ENCODE peak calls at places on chromosomes 12 and 14, in six cellular contexts. D is Peyer's patch, I is H1, V is stomach, Z is uterus, L is thyroid gland. J is an unnamed sample.
A peak's percentile ranks its signal among the peaks of the same experiment; 100 is the strongest.

GRCh38 chr14:68771631-68772030 is 21.2 kb downstream of the ZFP36L1 start:
- DNase-seq in D (no peak), I (no peak), V (no peak), Z (no peak), L (no peak), J (no peak)

GRCh38 chr12:57611116-57611809 is at the start of gene ARHGEF25:
- DNase-seq in D (no peak), I (peak; percentile 83), V (peak; percentile 53), Z (peak; percentile 86), L (peak; percentile 45), J (peak; percentile 46)

GRCh38 chr14:70784886-70785285 is 24.4 kb downstream of the MAP3K9 start:
- DNase-seq in D (no peak), I (no peak), V (no peak), Z (no peak), L (no peak), J (no peak)

GRCh38 chr12:19963972-19964371 is 404.4 kb upstream of the PDE3A start:
- DNase-seq in D (no peak), I (no peak), V (no peak), Z (no peak), L (no peak), J (no peak)

GRCh38 chr14:76863724-76864407 is 37.7 kb downstream of the LRRC74A start:
- DNase-seq in D (peak; percentile 19), I (no peak), V (no peak), Z (peak; percentile 42), L (peak; percentile 64), J (no peak)

GRCh38 chr14:50312734-50313054 is 570 bp downstream of the DMAC2L start:
- DNase-seq in D (peak; percentile 29), I (no peak), V (no peak), Z (no peak), L (no peak), J (peak; percentile 61)

GRCh38 chr12:121719926-121720414 is 7.4 kb downstream of the TMEM120B start:
- DNase-seq in D (no peak), I (no peak), V (no peak), Z (peak; percentile 40), L (no peak), J (no peak)

GRCh38 chr12:57614178-57614947 is 3.1 kb downstream of the ARHGEF25 start:
- DNase-seq in D (peak; percentile 64), I (peak; percentile 83), V (no peak), Z (peak; percentile 59), L (no peak), J (no peak)

GRCh38 chr12:25477217-25477616 is 75.9 kb downstream of the LMNTD1 start:
- DNase-seq in D (no peak), I (no peak), V (no peak), Z (no peak), L (no peak), J (no peak)

GRCh38 chr12:52442600-52443061 is 8.5 kb upstream of the KRT75 start:
- DNase-seq in D (no peak), I (peak; percentile 56), V (no peak), Z (no peak), L (no peak), J (no peak)

GRCh38 chr12:71848212-71848611 is 8.7 kb downstream of the TBC1D15 start:
- DNase-seq in D (no peak), I (no peak), V (no peak), Z (no peak), L (no peak), J (no peak)

GRCh38 chr12:25276199-25276937 is 25.6 kb upstream of the KRAS start:
- DNase-seq in D (no peak), I (no peak), V (peak; percentile 68), Z (peak; percentile 32), L (peak; percentile 67), J (peak; percentile 16)

GRCh38 chr14:45679852-45680251 is 426.9 kb upstream of the MIS18BP1 start:
- DNase-seq in D (no peak), I (no peak), V (no peak), Z (no peak), L (no peak), J (no peak)

GRCh38 chr12:66668311-66668710 is 10.6 kb downstream of the GRIP1 start:
- DNase-seq in D (no peak), I (no peak), V (no peak), Z (no peak), L (no peak), J (no peak)

GRCh38 chr14:90842726-90843125 is 26.5 kb upstream of the TTC7B start:
- DNase-seq in D (no peak), I (peak; percentile 28), V (no peak), Z (no peak), L (no peak), J (no peak)

GRCh38 chr14:46820291-46820690 is 168.7 kb upstream of the RPL10L start:
- DNase-seq in D (no peak), I (no peak), V (no peak), Z (no peak), L (no peak), J (no peak)

GRCh38 chr12:46126050-46126727 is 135.8 kb upstream of the SCAF11 start:
- DNase-seq in D (no peak), I (no peak), V (no peak), Z (no peak), L (peak; percentile 16), J (no peak)

GRCh38 chr12:104006929-104007328 is 41.3 kb downstream of the TDG start:
- DNase-seq in D (no peak), I (no peak), V (no peak), Z (no peak), L (no peak), J (no peak)

GRCh38 chr14:56590535-56590951 is 10.9 kb downstream of the TMEM260 start:
- DNase-seq in D (no peak), I (no peak), V (no peak), Z (no peak), L (no peak), J (no peak)

GRCh38 chr12:95248604-95249355 is 31.2 kb downstream of the VEZT start:
- DNase-seq in D (no peak), I (no peak), V (no peak), Z (peak; percentile 30), L (no peak), J (no peak)

GRCh38 chr12:53025250-53025649 is 19.0 kb downstream of the EIF4B start:
- DNase-seq in D (no peak), I (no peak), V (no peak), Z (no peak), L (no peak), J (no peak)

DNA sequence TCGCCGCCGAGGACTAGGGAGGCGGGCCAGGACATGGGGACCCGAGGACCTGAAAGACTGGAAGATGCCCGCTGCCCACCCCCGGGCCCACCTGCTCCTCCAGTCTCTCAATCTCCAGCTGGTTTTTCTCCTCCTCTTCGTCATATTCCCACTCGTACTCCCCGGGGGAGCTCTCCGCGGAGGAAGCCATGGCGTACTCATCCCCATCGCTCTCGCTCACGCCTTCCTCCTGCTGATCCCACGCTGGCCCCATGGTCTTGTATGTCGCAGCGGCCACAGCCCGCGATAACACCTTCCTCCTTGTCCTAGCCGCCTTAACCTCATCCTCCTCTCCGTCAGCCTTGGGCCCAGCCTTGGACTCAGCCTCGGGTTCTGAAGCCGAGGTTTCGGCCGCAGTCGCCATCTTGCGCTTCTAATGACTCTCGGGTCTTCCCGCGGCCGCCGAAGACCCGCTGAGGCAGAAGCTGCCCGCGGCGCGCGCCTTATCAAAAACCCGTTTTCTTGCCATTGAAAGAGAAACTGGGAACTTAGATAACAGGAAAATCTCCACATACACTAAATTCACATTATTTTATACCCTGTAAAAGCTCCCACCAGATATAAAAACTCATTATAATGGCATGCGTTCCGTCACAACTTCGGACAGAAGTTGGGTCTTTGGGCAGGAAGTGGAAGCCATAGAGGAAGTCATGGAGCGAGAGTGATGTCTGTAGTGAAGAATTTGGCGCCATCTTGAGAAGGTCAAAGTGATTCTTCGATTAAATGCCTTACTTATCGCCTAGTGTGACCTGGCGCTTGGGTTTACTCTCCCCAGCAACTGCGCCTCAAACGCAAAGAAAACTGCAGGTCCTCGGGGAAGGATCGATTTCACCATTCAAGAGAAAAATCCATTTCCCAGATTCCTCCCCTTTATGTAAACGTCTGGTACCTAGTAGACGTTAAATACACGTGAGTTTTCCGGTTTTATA is at the start of gene SART3:
- DNase-seq in D (peak; percentile 73), I (peak; percentile 82), V (peak; percentile 75), Z (peak; percentile 72), L (peak; percentile 69), J (peak; percentile 75)
- TF ChIP-seq POLR2A in D (peak; percentile 59), I (peak; percentile 84), V (no peak), Z (peak; percentile 52), L (no peak), J (peak; percentile 48)

GRCh38 chr12:132710062-132710421 is 600 bp upstream of the PGAM5 start:
- DNase-seq in D (no peak), I (no peak), V (no peak), Z (no peak), L (no peak), J (no peak)
- H3K27ac ChIP-seq in D (peak overlapping the region; percentile 87), I (peak overlapping the region; percentile 64), V (peak overlapping the region; percentile 85), Z (peak overlapping the region; percentile 67), L (peak overlapping the region; percentile 78), J (peak overlapping the region; percentile 84)

DNA sequence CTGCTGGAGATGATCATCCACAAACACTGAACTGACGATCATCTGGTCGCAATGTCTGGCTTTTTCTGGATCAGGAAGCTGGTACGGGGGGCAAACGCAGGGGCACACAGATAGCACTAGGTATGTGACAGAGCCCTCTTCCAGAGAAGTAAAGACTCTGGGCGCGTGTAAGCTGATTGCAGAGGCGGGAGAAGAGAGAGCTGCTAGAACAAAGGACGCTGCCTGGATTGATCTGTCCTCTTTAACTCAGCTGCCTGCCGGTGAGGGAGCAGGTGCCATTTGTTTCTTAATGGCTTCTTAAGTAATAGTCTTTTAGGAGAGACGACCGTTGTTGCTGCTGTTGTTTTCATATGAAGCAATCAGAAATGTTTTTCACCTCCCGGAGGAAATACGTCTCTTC is 77.3 kb downstream of the GLT1D1 start:
- DNase-seq in D (no peak), I (no peak), V (no peak), Z (no peak), L (no peak), J (no peak)
- TF ChIP-seq POLR2A in D (no peak), I (no peak), V (no peak), Z (no peak), L (no peak), J (no peak)

DNA sequence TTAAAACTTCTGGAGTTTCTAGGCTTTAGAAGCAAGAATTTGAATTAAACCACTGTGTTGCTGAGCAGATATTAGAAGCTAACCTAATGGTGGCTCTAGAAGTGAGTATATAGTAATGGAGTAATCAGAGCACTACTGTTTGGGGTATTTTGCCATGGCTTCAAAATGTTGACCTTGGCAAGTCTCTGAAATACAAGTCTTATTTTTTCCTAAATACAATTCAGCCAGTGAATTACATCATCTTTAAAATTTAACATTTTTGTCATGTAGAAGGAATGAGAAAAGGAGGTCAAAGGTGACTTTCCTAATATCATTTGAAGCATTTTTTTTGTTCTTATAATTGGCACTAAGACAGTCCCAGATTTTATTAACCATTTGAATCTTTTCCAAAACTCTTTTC is 25.2 kb downstream of the PMCH start:
- DNase-seq in D (no peak), I (no peak), V (no peak), Z (no peak), L (no peak), J (no peak)
- H3K27ac ChIP-seq in D (no peak overlapping the region), I (no peak overlapping the region), V (no peak overlapping the region), Z (no peak overlapping the region), L (no peak overlapping the region), J (no peak overlapping the region)

GRCh38 chr12:50283924-50284236 is 560 bp upstream of the LIMA1 start:
- DNase-seq in D (no peak), I (no peak), V (no peak), Z (no peak), L (no peak), J (no peak)
- TF ChIP-seq POLR2A in D (no peak), I (no peak), V (no peak), Z (no peak), L (no peak), J (no peak)

GRCh38 chr12:15829949-15830348 is 40.8 kb upstream of the EPS8 start:
- DNase-seq in D (no peak), I (no peak), V (no peak), Z (no peak), L (no peak), J (no peak)
- H3K27ac ChIP-seq in D (no peak overlapping the region), I (no peak overlapping the region), V (peak overlapping the region; percentile 48), Z (peak overlapping the region; percentile 70), L (no peak overlapping the region), J (no peak overlapping the region)

GRCh38 chr12:63521706-63522105 is 146.6 kb downstream of the DPY19L2 start:
- DNase-seq in D (no peak), I (no peak), V (no peak), Z (no peak), L (peak; percentile 58), J (no peak)
- TF ChIP-seq POLR2A in D (no peak), I (no peak), V (no peak), Z (no peak), L (no peak), J (no peak)